ENCODE peak calls at places on chromosomes 12 and 14, in six cellular contexts. Z is H7, H is GM12878, Q is cardiac fibroblast, L is Panc1, R is upper lobe of right lung. M is an unnamed sample.

GRCh38 chr14:32933943-32934890 is 4.5 kb upstream of the NPAS3 start:
- DNase-seq in Z (peak), H (no peak), Q (peak), L (no peak), R (no peak), M (peak)

GRCh38 chr12:102851246-102851645 is 65.8 kb downstream of the PAH start:
- DNase-seq in Z (no peak), H (no peak), Q (no peak), L (no peak), R (no peak), M (no peak)

GRCh38 chr14:102573591-102574046 is 18.8 kb upstream of the RCOR1 start:
- DNase-seq in Z (peak), H (no peak), Q (no peak), L (no peak), R (no peak), M (no peak)

GRCh38 chr14:104293851-104294627 is 155.7 kb downstream of the KIF26A start:
- DNase-seq in Z (peak), H (no peak), Q (no peak), L (no peak), R (peak), M (no peak)

GRCh38 chr12:108333898-108334699 is 5.0 kb downstream of the CMKLR1 start:
- DNase-seq in Z (no peak), H (peak), Q (peak), L (no peak), R (no peak), M (peak)

GRCh38 chr12:50689437-50689836 is 74.5 kb upstream of the ATF1 start:
- DNase-seq in Z (no peak), H (no peak), Q (no peak), L (no peak), R (no peak), M (no peak)

GRCh38 chr12:101015021-101015420 is 195.0 kb downstream of the SLC5A8 start:
- DNase-seq in Z (no peak), H (no peak), Q (no peak), L (no peak), R (no peak), M (peak)

GRCh38 chr14:70189678-70190077 is 927 bp upstream of the SLC8A3 start:
- DNase-seq in Z (peak), H (no peak), Q (no peak), L (no peak), R (no peak), M (no peak)

GRCh38 chr12:109053382-109054123 is 1.2 kb downstream of the USP30 start:
- DNase-seq in Z (peak), H (peak), Q (no peak), L (no peak), R (no peak), M (no peak)

GRCh38 chr12:80912906-80913769 is 24.6 kb downstream of the LIN7A start:
- DNase-seq in Z (no peak), H (no peak), Q (peak), L (no peak), R (no peak), M (no peak)

GRCh38 chr12:46303039-46303666 is 34.3 kb upstream of the SLC38A1 start:
- DNase-seq in Z (peak), H (peak), Q (peak), L (peak), R (no peak), M (peak)

GRCh38 chr14:62691613-62692489 is 353.4 kb downstream of the KCNH5 start:
- DNase-seq in Z (no peak), H (no peak), Q (peak), L (peak), R (no peak), M (peak)

GRCh38 chr12:108798551-108799221 is 58.7 kb downstream of the SSH1 start:
- DNase-seq in Z (no peak), H (no peak), Q (peak), L (no peak), R (no peak), M (peak)

GRCh38 chr12:72024613-72025012 is 86.0 kb downstream of the TPH2 start:
- DNase-seq in Z (no peak), H (no peak), Q (no peak), L (no peak), R (no peak), M (no peak)

DNA sequence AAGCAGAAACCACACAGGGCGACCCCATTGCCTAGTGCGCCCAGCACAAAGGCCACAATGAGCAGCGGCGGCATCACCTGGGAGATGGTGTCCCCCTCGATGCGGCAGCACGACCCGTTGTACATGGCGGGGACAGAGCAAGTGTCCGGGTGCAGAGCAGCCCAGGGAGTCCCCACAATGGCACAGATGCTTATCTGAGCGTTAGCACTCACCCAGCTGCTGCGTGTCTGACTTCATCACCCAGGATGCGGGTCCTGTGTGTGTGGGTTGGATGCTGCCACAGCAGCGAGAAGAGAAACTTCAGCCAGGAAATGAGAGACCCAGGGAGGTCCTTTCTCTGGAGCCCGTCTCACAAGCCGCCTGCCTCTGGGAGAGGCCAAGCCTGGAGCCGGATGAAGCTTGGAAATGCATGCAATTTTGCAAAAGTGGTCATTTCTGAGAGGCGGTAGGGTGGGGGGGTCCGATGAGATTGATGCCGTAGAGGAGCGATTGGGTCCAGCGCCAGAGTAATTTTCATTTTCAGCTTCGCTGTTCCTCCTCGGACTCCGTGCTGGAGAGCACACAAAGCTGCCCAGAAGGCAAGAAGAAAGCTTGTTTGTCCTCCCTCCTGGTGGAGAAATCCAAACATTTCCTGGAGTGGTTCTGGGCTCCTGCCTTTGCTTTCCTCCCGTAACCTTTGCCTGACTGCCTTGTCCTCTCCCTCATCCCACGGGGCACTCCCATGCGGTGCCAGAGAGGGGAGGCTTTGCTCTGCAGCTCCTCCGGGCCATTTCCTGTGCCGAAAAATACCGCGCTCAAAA is at the start of gene HCAR1:
- DNase-seq in Z (peak), H (no peak), Q (peak), L (no peak), R (no peak), M (peak)
- H3K4me3 ChIP-seq in Z (no peak), H (no peak), Q (peak), L (peak), R (peak), M (no peak)

DNA sequence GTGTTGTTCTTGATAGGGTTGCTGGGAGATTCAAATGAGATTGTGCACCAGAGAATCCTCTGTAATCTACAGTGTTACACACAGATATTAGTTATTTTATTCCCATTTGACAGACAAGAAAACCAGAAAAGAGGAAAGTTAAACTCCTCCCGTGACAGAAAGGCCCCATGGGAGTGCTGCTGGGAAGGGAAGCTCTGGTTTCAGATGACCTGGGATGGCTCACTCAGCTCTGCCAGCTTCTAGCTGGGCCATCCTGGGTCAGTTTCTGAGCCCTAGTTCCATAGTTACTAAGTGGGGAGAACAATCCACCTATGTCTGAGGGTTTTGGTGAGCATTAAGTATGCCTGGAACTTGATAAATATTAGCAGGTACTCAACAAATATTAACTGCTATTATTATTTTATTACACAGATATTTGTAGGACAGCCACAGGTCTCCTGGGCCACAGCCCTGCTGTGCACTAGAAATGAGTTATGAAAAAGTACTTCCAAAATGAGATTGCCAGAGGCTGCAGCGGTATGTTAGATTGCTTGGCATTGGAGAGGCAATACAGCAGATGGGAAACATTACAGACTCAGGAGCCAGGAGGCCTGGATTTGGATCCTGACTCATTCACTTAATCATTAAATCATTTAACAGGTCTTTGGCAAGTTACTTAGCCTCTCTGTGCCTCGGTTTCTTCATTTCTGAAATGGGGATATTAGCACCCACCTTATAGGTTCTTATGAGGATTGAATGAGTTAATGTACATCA is 47.1 kb upstream of the STON2 start:
- DNase-seq in Z (no peak), H (no peak), Q (no peak), L (no peak), R (no peak), M (peak)
- H3K4me3 ChIP-seq in Z (no peak), H (no peak), Q (no peak), L (no peak), R (no peak), M (no peak)

DNA sequence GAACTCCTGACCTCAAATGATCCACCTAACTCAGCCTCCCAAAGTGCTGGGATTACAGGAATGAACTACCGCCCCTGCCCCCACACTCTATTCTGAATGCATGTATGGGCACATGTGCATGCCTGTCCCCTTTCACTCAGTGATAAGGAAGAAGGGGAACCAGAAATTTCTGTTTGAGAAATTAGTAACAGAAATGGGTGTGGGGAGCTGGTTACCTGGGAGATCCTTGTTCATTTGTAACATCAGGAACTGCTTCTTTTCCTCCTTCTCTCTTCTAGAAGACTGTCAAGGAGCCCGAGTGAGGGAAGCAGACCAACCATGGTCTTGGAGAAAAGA is 3.5 kb downstream of the PPP1R3E start:
- DNase-seq in Z (no peak), H (no peak), Q (no peak), L (no peak), R (no peak), M (no peak)
- H3K4me3 ChIP-seq in Z (no peak), H (no peak), Q (no peak), L (no peak), R (no peak), M (no peak)

DNA sequence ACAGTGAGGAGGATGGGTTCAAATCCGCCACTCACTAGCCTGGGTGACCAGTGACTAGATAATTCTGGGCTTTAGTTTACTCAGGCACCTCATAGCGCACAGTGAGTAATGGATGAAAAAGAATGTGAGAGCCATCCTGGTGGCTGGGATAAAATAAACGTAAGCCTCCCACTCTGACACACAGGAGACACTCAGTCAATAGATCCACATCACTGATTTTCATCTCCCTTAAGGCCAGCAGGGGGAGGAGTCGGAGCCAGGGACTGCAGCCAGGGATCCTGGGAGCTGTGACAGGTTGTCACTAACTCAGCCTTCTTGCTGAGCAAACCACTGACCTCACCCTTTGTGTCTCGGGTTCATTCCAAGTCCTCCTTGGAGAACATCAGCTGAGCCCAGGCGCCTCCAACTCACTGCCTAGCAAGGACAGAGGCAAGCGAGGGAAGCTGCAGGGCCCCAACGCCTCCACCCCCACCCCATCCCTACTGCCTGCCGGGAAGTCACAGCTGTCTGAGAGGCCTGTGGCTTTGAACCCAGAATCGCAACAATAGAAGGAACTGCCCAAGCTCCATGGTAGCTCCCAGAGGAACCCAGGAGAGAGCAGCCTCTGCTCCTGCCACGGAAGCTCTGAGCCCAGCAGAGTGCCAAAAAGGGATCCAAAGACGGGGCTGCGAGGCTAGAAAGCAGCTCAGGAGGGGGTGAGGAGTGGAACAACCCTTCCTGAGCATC is 30.7 kb downstream of the PXN start:
- DNase-seq in Z (peak), H (no peak), Q (peak), L (peak), R (peak), M (peak)
- H3K4me3 ChIP-seq in Z (no peak), H (no peak), Q (no peak), L (no peak), R (no peak), M (peak)

DNA sequence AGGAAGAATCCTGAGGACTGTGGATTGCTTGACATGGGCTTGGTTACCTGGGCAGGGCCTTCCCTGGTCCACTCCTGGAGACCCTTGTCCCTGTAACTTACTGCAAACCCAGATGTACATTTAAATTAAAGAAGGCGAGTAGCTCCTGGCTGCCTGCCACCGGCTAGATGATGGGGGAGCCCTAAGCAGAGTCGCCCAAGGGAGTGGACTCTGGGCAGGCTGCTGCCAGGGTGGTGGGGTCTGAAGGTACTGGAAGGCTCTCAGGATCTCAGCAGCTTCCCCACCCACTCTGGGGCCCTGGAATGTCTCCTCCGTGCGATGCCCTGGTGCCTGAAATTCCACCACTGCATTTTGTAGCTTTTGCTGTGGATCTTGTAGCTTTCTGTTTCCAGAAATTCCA is 74.7 kb downstream of the FBXL14 start:
- DNase-seq in Z (no peak), H (no peak), Q (no peak), L (no peak), R (peak), M (no peak)
- H3K4me3 ChIP-seq in Z (no peak), H (no peak), Q (no peak), L (no peak), R (no peak), M (no peak)

DNA sequence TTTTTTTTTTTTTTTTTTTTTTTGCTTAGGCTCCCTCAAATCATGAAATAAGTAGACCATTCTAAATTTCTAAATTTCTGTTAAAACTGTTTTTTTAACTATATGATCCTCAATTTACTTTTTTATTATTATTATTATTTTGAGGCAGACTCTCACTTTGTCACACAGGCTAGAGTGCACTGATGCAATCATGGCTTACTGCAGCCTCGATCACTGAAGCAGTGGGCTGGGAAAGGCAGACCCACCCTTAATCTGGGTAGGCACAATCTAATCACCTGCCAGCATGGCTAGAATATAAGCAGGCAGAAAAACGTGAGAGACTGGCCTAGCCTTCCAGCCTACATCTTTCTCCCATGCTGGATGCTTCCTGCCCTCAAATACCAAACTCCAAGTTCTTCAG is 2.4 kb downstream of the ERO1A start:
- DNase-seq in Z (no peak), H (no peak), Q (no peak), L (no peak), R (no peak), M (no peak)
- H3K4me3 ChIP-seq in Z (no peak), H (peak), Q (no peak), L (peak), R (no peak), M (no peak)

GRCh38 chr14:87457727-87458126 is 535.3 kb downstream of the GALC start:
- DNase-seq in Z (no peak), H (no peak), Q (no peak), L (no peak), R (no peak), M (no peak)
- H3K4me3 ChIP-seq in Z (no peak), H (no peak), Q (no peak), L (peak), R (no peak), M (peak)

GRCh38 chr14:100085451-100085850 is 20.2 kb downstream of the EVL start:
- DNase-seq in Z (no peak), H (no peak), Q (no peak), L (no peak), R (no peak), M (no peak)
- H3K4me3 ChIP-seq in Z (no peak), H (no peak), Q (no peak), L (no peak), R (no peak), M (no peak)

GRCh38 chr12:6376079-6376941 is 947 bp upstream of the SCNN1A start:
- DNase-seq in Z (peak), H (no peak), Q (peak), L (no peak), R (peak), M (peak)
- H3K4me3 ChIP-seq in Z (peak), H (no peak), Q (no peak), L (no peak), R (peak), M (no peak)

GRCh38 chr12:124910561-124911478 is 3.6 kb downstream of the UBC start:
- DNase-seq in Z (no peak), H (no peak), Q (peak), L (no peak), R (no peak), M (no peak)
- H3K4me3 ChIP-seq in Z (no peak), H (peak), Q (peak), L (peak), R (peak), M (peak)